ENCODE peak calls at places on chromosomes 1 and 21, in ten cellular contexts. K is activated CD8-positive, alpha-beta T cell treated with anti-CD3 and anti-CD28 coated beads for 36 hours; B is ELF-1; W is SHP77; L is HS-5; S is stimulated activated CD8-positive, alpha-beta memory T cell treated with anti-CD3 and anti-CD28 coated beads, Interleukin-2, amount 100 ng/mL, for 48 hours; A is BJ; M is cardiac fibroblast; T is GM13976; F is AG04449. O is an unnamed sample.

GRCh38 chr1:58781541-58782307 is 2.1 kb downstream of the JUN start:
- DNase-seq in W (peak), L (no peak), B (peak), T (peak), F (no peak), M (peak), A (no peak), S (peak), K (peak), O (peak)

GRCh38 chr1:72280714-72281113 is 1.6 kb downstream of the NEGR1 start:
- DNase-seq in T (no peak), W (no peak), L (no peak), B (no peak), A (no peak), M (no peak), S (no peak), K (no peak), F (no peak), O (no peak)

GRCh38 chr1:64000021-64000420 is 203.4 kb upstream of the UBE2U start:
- DNase-seq in A (peak), L (peak), B (no peak), W (no peak), F (no peak), T (no peak), M (peak), K (no peak), S (no peak), O (no peak)

GRCh38 chr1:1534401-1535145 is 5.9 kb downstream of the TMEM240 start:
- DNase-seq in K (no peak), S (no peak), W (no peak), M (no peak), L (no peak), F (no peak), T (no peak), A (no peak), B (no peak), O (no peak)

GRCh38 chr21:42456457-42456856 is 39.6 kb downstream of the RSPH1 start:
- DNase-seq in S (no peak), B (no peak), W (no peak), M (no peak), A (no peak), F (no peak), K (peak), T (no peak), L (no peak), O (peak)

GRCh38 chr1:151579436-151580225 is 32.2 kb upstream of the SNX27 start:
- DNase-seq in A (no peak), B (no peak), L (peak), S (no peak), W (no peak), K (no peak), T (no peak), M (peak), F (no peak), O (no peak)

GRCh38 chr21:27047331-27048314 is 80.7 kb upstream of the ADAMTS5 start:
- DNase-seq in S (no peak), F (no peak), B (no peak), M (no peak), W (no peak), T (no peak), K (no peak), A (no peak), L (peak), O (no peak)

GRCh38 chr1:154445040-154445472 is 39.9 kb downstream of the IL6R start:
- DNase-seq in K (peak), W (no peak), L (no peak), S (no peak), B (no peak), F (no peak), A (no peak), M (no peak), T (peak), O (peak)

GRCh38 chr1:232805269-232806070 is at the start of gene MAP10:
- DNase-seq in L (no peak), B (peak), T (peak), A (no peak), K (peak), S (peak), W (peak), F (no peak), M (peak), O (peak)

GRCh38 chr1:6695861-6696260 is 5.8 kb downstream of the DNAJC11 start:
- DNase-seq in K (no peak), T (no peak), A (no peak), W (no peak), M (no peak), S (no peak), B (no peak), F (no peak), L (no peak), O (no peak)

GRCh38 chr1:201883786-201884185 is 4.9 kb upstream of the SHISA4 start:
- DNase-seq in S (no peak), F (no peak), T (no peak), B (no peak), K (peak), W (no peak), A (no peak), L (no peak), M (peak), O (no peak)

GRCh38 chr1:77281491-77282186 is at the start of gene AK5:
- DNase-seq in T (peak), S (peak), A (no peak), L (no peak), F (no peak), B (peak), M (peak), K (peak), W (no peak), O (no peak)

GRCh38 chr21:18387994-18388393 is 15.6 kb downstream of the TMPRSS15 start:
- DNase-seq in K (no peak), W (no peak), M (no peak), L (no peak), B (no peak), S (no peak), T (no peak), A (no peak), F (no peak), O (no peak)

GRCh38 chr1:115429884-115430283 is 91.8 kb upstream of the NGF start:
- DNase-seq in T (no peak), F (no peak), B (no peak), M (no peak), S (no peak), A (no peak), K (no peak), L (no peak), W (no peak), O (no peak)

GRCh38 chr1:5448486-5448885 is 543.7 kb downstream of the NPHP4 start:
- DNase-seq in W (no peak), S (no peak), L (no peak), M (no peak), K (peak), T (no peak), B (no peak), A (no peak), F (no peak), O (no peak)